ENCODE peak calls at places on chromosomes 5 and 9, in eight cellular contexts. S is astrocyte of the spinal cord; H is foreskin fibroblast; I is AG04450; Y is pancreas; B is CD8-positive, alpha-beta T cell; J is upper lobe of right lung; V is cardiac fibroblast. L is an unnamed sample.

GRCh38 chr9:105243935-105244273 is 547 bp upstream of the SLC44A1 start:
- DNase-seq in S (no peak), H (no peak), I (no peak), Y (no peak), B (no peak), J (no peak), V (no peak), L (no peak)

GRCh38 chr9:38127271-38127839 is 58.3 kb upstream of the SHB start:
- DNase-seq in S (peak), H (no peak), I (no peak), Y (no peak), B (no peak), J (no peak), V (peak), L (no peak)

GRCh38 chr5:90308787-90309585 is 100.6 kb downstream of the CETN3 start:
- DNase-seq in S (no peak), H (no peak), I (no peak), Y (no peak), B (no peak), J (no peak), V (peak), L (no peak)

GRCh38 chr5:90747175-90747574 is 188.6 kb downstream of the ADGRV1 start:
- DNase-seq in S (peak), H (no peak), I (no peak), Y (no peak), B (no peak), J (no peak), V (no peak), L (no peak)

GRCh38 chr5:96708600-96708999 is 46.4 kb downstream of the CAST start:
- DNase-seq in S (no peak), H (no peak), I (no peak), Y (no peak), B (no peak), J (no peak), V (no peak), L (no peak)

GRCh38 chr9:38162332-38162985 is 93.4 kb upstream of the SHB start:
- DNase-seq in S (no peak), H (no peak), I (no peak), Y (no peak), B (no peak), J (no peak), V (no peak), L (no peak)

GRCh38 chr5:131214828-131215227 is 44.1 kb downstream of the LYRM7 start:
- DNase-seq in S (no peak), H (no peak), I (no peak), Y (no peak), B (no peak), J (no peak), V (no peak), L (no peak)

GRCh38 chr9:93083592-93084470 is 12.2 kb upstream of the CARD19 start:
- DNase-seq in S (no peak), H (no peak), I (no peak), Y (no peak), B (no peak), J (peak), V (no peak), L (no peak)

GRCh38 chr9:122219856-122220672 is 8.7 kb downstream of the LHX6 start:
- DNase-seq in S (no peak), H (peak), I (no peak), Y (no peak), B (no peak), J (no peak), V (no peak), L (no peak)

GRCh38 chr9:5453673-5454072 is 3.3 kb downstream of the CD274 start:
- DNase-seq in S (no peak), H (no peak), I (no peak), Y (no peak), B (no peak), J (no peak), V (no peak), L (no peak)

GRCh38 chr9:97372580-97372979 is 39.3 kb upstream of the TDRD7 start:
- DNase-seq in S (no peak), H (no peak), I (no peak), Y (no peak), B (no peak), J (no peak), V (no peak), L (no peak)
- TF ChIP-seq CTCF in S (no peak), H (no peak), I (no peak), Y (no peak), B (no peak), J (no peak), V (no peak), L (no peak)

GRCh38 chr9:17802249-17802857 is 223.5 kb downstream of the SH3GL2 start:
- DNase-seq in S (peak), H (peak), I (no peak), Y (no peak), B (no peak), J (no peak), V (peak), L (no peak)
- TF ChIP-seq CTCF in S (peak), H (peak), I (peak), Y (no peak), B (no peak), J (peak), V (peak), L (no peak)

DNA sequence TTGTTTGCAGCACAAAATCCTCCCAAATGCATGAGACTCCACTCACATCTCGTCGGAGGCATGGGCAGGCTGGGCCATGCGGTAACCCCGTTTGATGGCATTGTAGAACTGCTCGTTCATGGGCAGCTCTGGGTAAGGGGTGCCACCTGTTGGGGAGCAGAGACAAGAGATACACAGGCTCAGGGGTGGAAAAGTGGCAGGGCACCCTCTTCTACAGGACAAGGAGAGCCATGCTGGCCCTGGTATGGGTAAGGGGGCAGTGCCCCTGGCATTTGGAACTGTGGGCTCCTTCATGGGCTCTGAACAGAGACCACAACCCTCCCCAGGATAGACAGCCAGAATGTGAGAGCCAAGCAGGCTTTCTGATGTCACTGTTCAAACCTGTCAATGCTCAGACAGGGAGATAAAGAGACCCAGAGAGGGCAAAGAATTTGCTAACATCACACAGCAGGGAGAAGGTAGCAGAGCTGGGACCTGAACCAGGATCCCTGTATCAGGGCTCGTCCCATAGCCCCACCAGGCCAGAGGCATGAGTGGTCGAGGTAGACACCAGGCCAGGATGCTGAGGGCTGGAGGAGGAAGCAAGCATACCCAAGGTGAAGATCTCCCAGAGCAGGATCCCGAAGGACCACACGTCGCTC is 33.2 kb upstream of the CSF1R start:
- DNase-seq in S (no peak), H (no peak), I (no peak), Y (no peak), B (no peak), J (peak), V (no peak), L (no peak)
- TF ChIP-seq CTCF in S (no peak), H (no peak), I (no peak), Y (no peak), B (no peak), J (no peak), V (no peak), L (no peak)

GRCh38 chr9:129835128-129835859 is at the start of the genes C9orf78 and USP20:
- DNase-seq in S (peak), H (peak), I (peak), Y (peak), B (peak), J (peak), V (peak), L (peak)
- TF ChIP-seq CTCF in S (no peak), H (no peak), I (no peak), Y (no peak), B (no peak), J (no peak), V (no peak), L (no peak)

GRCh38 chr5:14438195-14438606 is 143.4 kb upstream of the OTULINL start:
- DNase-seq in S (no peak), H (no peak), I (no peak), Y (no peak), B (no peak), J (no peak), V (no peak), L (no peak)
- TF ChIP-seq CTCF in S (no peak), H (no peak), I (no peak), Y (no peak), B (no peak), J (no peak), V (no peak), L (no peak)

GRCh38 chr5:126536874-126537273 is 58.1 kb downstream of the ALDH7A1 start:
- DNase-seq in S (no peak), H (peak), I (no peak), Y (no peak), B (no peak), J (no peak), V (peak), L (no peak)
- TF ChIP-seq CTCF in S (peak), H (no peak), I (peak), Y (no peak), B (no peak), J (peak), V (peak), L (no peak)

L was measured in activated B cell treated with CpG ODN at 0.5 μM for 24 hours.